ENCODE peak calls at places on chromosomes 12 and 14, in six cellular contexts. K is neural progenitor cell, N is GM23248, V is GM23338, A is OCI-LY7, U is HCT116. W is an unnamed sample.

GRCh38 chr14:68666206-68666730 is 126.6 kb downstream of the ZFP36L1 start:
- DNase-seq in V (no peak), N (peak), U (no peak), A (no peak), K (no peak), W (no peak)

GRCh38 chr14:94014375-94014774 is 11.8 kb upstream of the OTUB2 start:
- DNase-seq in N (no peak), A (no peak), U (no peak), V (no peak), K (no peak), W (no peak)

GRCh38 chr12:44876554-44877275 is 600 bp upstream of the NELL2 start:
- DNase-seq in N (peak), A (peak), K (peak), V (peak), U (no peak), W (peak)

GRCh38 chr12:119153477-119154434 is 25.0 kb upstream of the HSPB8 start:
- DNase-seq in U (peak), N (peak), K (peak), V (peak), A (no peak), W (peak)

GRCh38 chr12:2925322-2925995 is 33.7 kb upstream of the TEAD4 start:
- DNase-seq in U (no peak), V (no peak), A (no peak), N (peak), K (no peak), W (no peak)

GRCh38 chr12:54000774-54001114 is 783 bp downstream of the HOXC9 start:
- DNase-seq in A (no peak), U (no peak), V (no peak), K (no peak), N (no peak), W (no peak)

GRCh38 chr14:81164167-81164774 is 56.5 kb downstream of the GTF2A1 start:
- DNase-seq in V (peak), U (peak), K (peak), N (peak), A (peak), W (peak)

GRCh38 chr12:114888458-114888857 is 204.5 kb upstream of the TBX3 start:
- DNase-seq in N (peak), U (no peak), A (no peak), V (no peak), K (no peak), W (no peak)

GRCh38 chr14:95078841-95079240 is 78.5 kb downstream of the DICER1 start:
- DNase-seq in K (no peak), V (peak), U (no peak), N (no peak), A (no peak), W (no peak)

DNA sequence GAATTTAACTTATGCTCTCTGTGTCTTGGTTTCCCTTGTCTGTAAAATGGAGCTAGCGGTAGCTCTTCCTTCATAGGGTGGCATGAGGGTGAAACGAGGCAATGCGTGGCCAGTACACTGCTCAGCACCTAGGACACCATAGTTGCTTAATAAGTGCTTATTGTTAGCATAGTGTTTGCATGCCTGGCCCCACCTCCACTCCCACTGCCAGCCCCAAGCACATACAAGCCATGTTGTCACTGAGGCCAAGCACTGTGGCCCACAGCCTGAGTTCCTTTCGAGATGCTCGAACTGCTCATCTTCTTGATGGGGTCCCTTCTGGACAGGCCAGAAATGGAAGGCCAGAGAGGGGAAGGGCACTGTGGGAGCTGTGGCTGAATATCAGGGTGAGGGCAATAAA is 839 bp downstream of the FICD start:
- DNase-seq in V (no peak), A (peak), N (peak), U (no peak), K (no peak), W (peak)
- TF ChIP-seq EZH2phosphoT487 in V (no peak), A (no peak), N (no peak), U (no peak), K (no peak), W (no peak)

GRCh38 chr14:71591929-71592328 is 340.3 kb upstream of the RGS6 start:
- DNase-seq in N (peak), U (peak), K (no peak), A (peak), V (no peak), W (peak)
- TF ChIP-seq EZH2phosphoT487 in N (no peak), U (no peak), K (no peak), A (no peak), V (no peak), W (no peak)

GRCh38 chr14:91399868-91400640 is 17.6 kb downstream of the CCDC88C start:
- DNase-seq in K (no peak), A (peak), U (no peak), N (no peak), V (peak), W (peak)

GRCh38 chr14:91400696-91401095 is 16.9 kb downstream of the CCDC88C start:
- DNase-seq in A (no peak), K (no peak), U (no peak), V (no peak), N (no peak), W (no peak)

GRCh38 chr14:91403069-91403600 is 14.5 kb downstream of the CCDC88C start:
- DNase-seq in N (no peak), K (no peak), A (no peak), V (peak), U (no peak), W (no peak)

GRCh38 chr14:91401751-91402150 is 15.9 kb downstream of the CCDC88C start:
- DNase-seq in A (no peak), U (no peak), K (no peak), N (no peak), V (no peak), W (no peak)

DNA sequence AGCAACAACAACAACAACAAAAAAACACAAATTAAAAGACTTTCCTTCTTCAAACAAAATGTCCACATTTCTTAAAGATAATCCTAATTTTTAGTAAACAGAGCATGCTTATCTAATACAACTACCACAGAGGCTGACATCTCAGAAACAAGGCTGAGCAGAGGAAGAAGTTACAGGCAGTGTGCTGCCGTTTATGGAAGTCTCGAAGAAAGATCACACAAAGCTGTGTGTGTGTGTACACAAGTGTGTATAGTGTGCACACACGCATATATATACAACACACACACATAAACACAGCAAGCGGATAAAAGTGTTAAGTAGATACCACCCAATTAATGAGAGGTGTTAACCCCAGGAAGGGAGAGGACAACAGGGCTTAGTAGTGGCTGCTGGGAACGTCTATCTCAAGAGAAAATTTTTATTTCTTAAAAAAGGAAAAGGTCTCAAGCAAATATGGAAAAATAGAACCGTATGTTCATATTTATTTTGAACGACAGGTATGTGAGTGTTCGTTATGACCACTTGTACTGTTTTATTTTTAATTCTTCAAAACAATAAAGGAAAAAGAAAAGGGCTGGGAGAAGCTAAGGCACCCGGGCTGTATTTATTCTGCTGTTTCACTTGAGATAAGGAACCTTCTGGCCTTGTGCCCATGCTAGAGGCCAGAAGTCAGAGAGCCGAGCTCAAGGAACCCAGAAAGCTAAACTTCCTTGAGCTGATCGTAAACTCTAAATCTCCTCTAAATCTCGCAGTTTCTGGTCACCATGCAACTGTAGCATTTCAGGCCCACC is 15.1 kb downstream of the CCDC88C start:
- DNase-seq in A (no peak), V (no peak), U (no peak), K (no peak), N (no peak), W (no peak)
- TF ChIP-seq EZH2phosphoT487 in A (no peak), V (no peak), U (no peak), K (no peak), N (no peak), W (no peak)

DNA sequence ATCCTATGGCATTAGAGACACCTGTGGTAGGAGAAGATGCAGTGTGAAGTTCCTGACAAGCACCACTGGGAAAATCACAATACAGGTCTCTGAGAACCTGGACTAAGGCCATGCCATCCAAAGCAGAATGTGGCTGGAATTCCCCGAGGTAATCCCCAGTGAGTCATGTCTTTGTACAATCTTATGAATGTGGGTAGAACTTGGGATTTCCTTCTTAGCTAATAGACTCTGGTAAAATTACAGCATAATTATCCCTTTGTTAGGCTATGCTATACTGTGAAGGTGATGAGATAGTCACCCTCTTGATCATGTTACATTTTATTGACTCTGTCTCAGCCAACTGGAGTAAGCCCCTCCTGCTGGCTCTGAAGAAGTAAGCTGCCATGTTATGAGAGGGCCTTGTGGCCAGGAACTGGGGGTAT is 224.3 kb upstream of the DCN start:
- DNase-seq in A (no peak), K (no peak), V (no peak), N (peak), U (peak), W (no peak)
- TF ChIP-seq EZH2phosphoT487 in A (no peak), K (no peak), V (no peak), N (no peak), U (no peak), W (no peak)